ENCODE peak calls at places on chromosomes 3 and 15, in ten cellular contexts. H, T, G, F, L, B, D, Q, C and P are unnamed samples.

GRCh38 chr15:68980786-68981185 is 33.7 kb upstream of the NOX5 start:
- DNase-seq in C (no peak), T (no peak), L (no peak), Q (no peak), B (no peak), D (no peak), G (no peak), F (no peak), H (no peak), P (no peak)

GRCh38 chr15:63783441-63783840 is 50.3 kb downstream of the HERC1 start:
- DNase-seq in D (no peak), T (no peak), Q (no peak), H (no peak), L (no peak), G (no peak), B (no peak), C (no peak), F (no peak), P (no peak)

GRCh38 chr15:89367485-89368451 is 33.1 kb upstream of the POLG start:
- DNase-seq in H (no peak), B (no peak), D (peak; percentile 43), F (no peak), G (no peak), C (no peak), T (no peak), Q (no peak), L (peak; percentile 89), P (no peak)

GRCh38 chr3:16311960-16312451 is 47.0 kb downstream of the OXNAD1 start:
- DNase-seq in B (no peak), T (peak; percentile 79), G (no peak), Q (no peak), H (no peak), L (no peak), F (peak; percentile 59), C (peak; percentile 45), D (peak; percentile 80), P (no peak)

GRCh38 chr3:168250415-168250861 is 154.7 kb upstream of the GOLIM4 start:
- DNase-seq in T (no peak), H (no peak), D (peak; percentile 2), B (no peak), G (peak; percentile 27), C (peak; percentile 24), L (no peak), Q (no peak), F (no peak), P (no peak)

GRCh38 chr15:58307313-58307961 is 124.4 kb upstream of the LIPC start:
- DNase-seq in L (no peak), G (peak; percentile 28), D (peak; percentile 46), F (no peak), H (no peak), Q (no peak), T (no peak), B (peak; percentile 51), C (peak; percentile 61), P (no peak)

GRCh38 chr15:33757505-33758211 is 210.6 kb upstream of the CHRM5 start:
- DNase-seq in C (no peak), G (no peak), Q (no peak), T (no peak), D (no peak), L (no peak), F (no peak), H (no peak), B (no peak), P (no peak)

GRCh38 chr3:182620715-182621434 is 172.4 kb upstream of the ATP11B start:
- DNase-seq in L (peak; percentile 20), T (no peak), B (no peak), G (no peak), Q (no peak), C (no peak), H (no peak), D (no peak), F (no peak), P (no peak)

GRCh38 chr3:128786434-128787020 is 60.5 kb downstream of the RAB7A start:
- DNase-seq in L (no peak), C (no peak), B (peak; percentile 33), G (no peak), D (no peak), H (no peak), Q (no peak), T (no peak), F (no peak), P (no peak)

GRCh38 chr3:61853912-61854311 is 292.5 kb downstream of the PTPRG start:
- DNase-seq in B (no peak), H (no peak), C (no peak), D (no peak), G (no peak), Q (no peak), T (no peak), F (no peak), L (no peak), P (no peak)

GRCh38 chr3:187315872-187316271 is 24.3 kb upstream of the MASP1 start:
- DNase-seq in G (no peak), C (no peak), H (no peak), B (peak; percentile 78), D (no peak), T (no peak), L (no peak), Q (no peak), F (no peak), P (no peak)

GRCh38 chr15:28017423-28017924 is 81.6 kb downstream of the OCA2 start:
- DNase-seq in Q (no peak), D (peak; percentile 4), H (peak; percentile 79), B (no peak), L (peak; percentile 38), G (peak; percentile 76), T (no peak), F (no peak), C (no peak), P (no peak)

GRCh38 chr3:146218880-146219866 is 31.7 kb downstream of the PLSCR4 start:
- DNase-seq in B (no peak), F (no peak), D (peak; percentile 43), T (no peak), H (peak; percentile 46), L (peak; percentile 40), Q (peak; percentile 31), G (peak; percentile 13), C (peak; percentile 52), P (no peak)

GRCh38 chr15:23570466-23570865 is 5.0 kb downstream of the MKRN3 start:
- DNase-seq in T (no peak), H (no peak), Q (no peak), L (peak; percentile 25), B (no peak), C (peak; percentile 17), G (no peak), D (no peak), F (no peak), P (no peak)

GRCh38 chr3:128492353-128493220 is at the start of gene GATA2:
- DNase-seq in Q (no peak), F (no peak), D (no peak), G (peak; percentile 59), C (no peak), L (peak; percentile 68), T (peak; percentile 66), B (peak; percentile 24), H (peak; percentile 56), P (peak; percentile 14)

GRCh38 chr15:89378699-89379422 is 44.2 kb upstream of the POLG start:
- DNase-seq in D (no peak), Q (no peak), H (no peak), L (peak; percentile 55), G (peak; percentile 3), T (no peak), F (no peak), B (no peak), C (no peak), P (no peak)

GRCh38 chr3:58038675-58039302 is 30.6 kb downstream of the FLNB start:
- DNase-seq in L (no peak), G (no peak), D (peak; percentile 51), F (no peak), T (no peak), H (no peak), C (no peak), Q (no peak), B (no peak), P (no peak)

GRCh38 chr15:82763361-82764142 is 42.3 kb downstream of the FSD2 start:
- DNase-seq in C (no peak), F (no peak), T (peak; percentile 51), D (no peak), G (no peak), H (no peak), Q (no peak), B (no peak), L (no peak), P (no peak)

GRCh38 chr3:157769378-157769777 is 266.2 kb upstream of the VEPH1 start:
- DNase-seq in B (no peak), H (no peak), D (no peak), F (no peak), T (no peak), L (peak; percentile 23), C (no peak), G (no peak), Q (no peak), P (no peak)
- TF ChIP-seq CTCF in B (peak; percentile 13), H (no peak), D (no peak), F (no peak), T (no peak), L (peak; percentile 62), C (no peak), G (no peak), Q (no peak), P (no peak)

GRCh38 chr3:46102059-46102779 is 74.9 kb upstream of the XCR1 start:
- DNase-seq in C (no peak), L (no peak), F (no peak), Q (no peak), B (no peak), D (no peak), H (no peak), G (no peak), T (no peak), P (no peak)
- TF ChIP-seq CTCF in C (no peak), L (no peak), F (no peak), Q (no peak), B (no peak), D (no peak), H (no peak), G (no peak), T (no peak), P (peak; percentile 29)

GRCh38 chr3:189267981-189268613 is 96.3 kb downstream of the TPRG1 start:
- DNase-seq in L (peak; percentile 82), Q (no peak), F (no peak), G (no peak), D (peak; percentile 98), H (no peak), B (peak; percentile 21), C (peak; percentile 19), T (no peak), P (no peak)
- TF ChIP-seq CTCF in L (peak; percentile 66), Q (no peak), F (no peak), G (no peak), D (peak; percentile 87), H (peak; percentile 25), B (peak; percentile 44), C (peak; percentile 39), T (no peak), P (no peak)

DNA sequence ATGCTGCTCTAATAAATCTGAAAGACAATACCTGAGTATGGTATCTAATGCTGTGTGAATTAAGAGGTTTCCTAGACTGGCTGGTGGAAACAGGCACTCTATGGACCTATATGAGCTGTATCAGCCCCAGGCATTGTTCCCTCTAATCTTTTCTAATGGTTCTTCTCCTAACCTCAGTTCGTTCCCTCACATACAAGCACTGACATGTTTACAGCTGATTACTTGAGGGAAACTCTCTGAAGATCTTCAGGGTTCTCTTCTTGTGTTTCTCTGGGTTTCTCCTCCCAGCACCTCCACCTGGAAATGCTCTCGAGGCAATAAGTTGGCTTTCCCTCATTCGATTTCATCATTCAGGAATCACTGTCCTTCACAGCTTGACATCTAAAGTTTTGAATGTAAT is 52.9 kb downstream of the KLF15 start:
- DNase-seq in L (no peak), Q (no peak), D (peak; percentile 77), C (no peak), H (no peak), B (no peak), F (no peak), T (no peak), G (no peak), P (no peak)
- TF ChIP-seq CTCF in L (no peak), Q (no peak), D (no peak), C (no peak), H (no peak), B (no peak), F (no peak), T (no peak), G (no peak), P (no peak)